ENCODE peak calls at places on chromosomes 7 and 10, in four cellular contexts. One of them, this sample, is unnamed.

GRCh38 chr10:3482200-3482993 is 302.6 kb downstream of the KLF6 start:
- DNase-seq in GM23248: peak
- DNase-seq in prostate gland: peak
- DNase-seq in right cardiac atrium: no peak
- DNase-seq in this sample: peak

GRCh38 chr7:149196705-149197171 is 1.4 kb downstream of the ZNF282 start:
- DNase-seq in GM23248: peak
- DNase-seq in prostate gland: no peak
- DNase-seq in right cardiac atrium: no peak
- DNase-seq in this sample: peak

GRCh38 chr7:27953361-27953760 is 213.4 kb downstream of the TAX1BP1 start:
- DNase-seq in right cardiac atrium: no peak
- DNase-seq in prostate gland: no peak
- DNase-seq in GM23248: peak
- DNase-seq in this sample: no peak

GRCh38 chr10:114662651-114663217 is 4.7 kb upstream of the ABLIM1 start:
- DNase-seq in right cardiac atrium: no peak
- DNase-seq in prostate gland: no peak
- DNase-seq in GM23248: no peak
- DNase-seq in this sample: peak

GRCh38 chr10:129755075-129756020 is 208.7 kb downstream of the EBF3 start:
- DNase-seq in right cardiac atrium: peak
- DNase-seq in prostate gland: peak
- DNase-seq in GM23248: no peak
- DNase-seq in this sample: no peak

GRCh38 chr10:132037676-132037975 is 28.1 kb upstream of the JAKMIP3 start:
- DNase-seq in prostate gland: no peak
- DNase-seq in right cardiac atrium: no peak
- DNase-seq in GM23248: no peak
- DNase-seq in this sample: no peak

GRCh38 chr10:24910574-24910973 is 41.8 kb downstream of the PRTFDC1 start:
- DNase-seq in GM23248: no peak
- DNase-seq in right cardiac atrium: no peak
- DNase-seq in prostate gland: no peak
- DNase-seq in this sample: no peak

GRCh38 chr7:97179454-97180104 is 62.1 kb downstream of the SDHAF3 start:
- DNase-seq in GM23248: peak
- DNase-seq in right cardiac atrium: no peak
- DNase-seq in prostate gland: peak
- DNase-seq in this sample: peak

GRCh38 chr7:43664681-43665080 is 64.6 kb downstream of the COA1 start:
- DNase-seq in GM23248: no peak
- DNase-seq in prostate gland: no peak
- DNase-seq in right cardiac atrium: no peak
- DNase-seq in this sample: no peak

GRCh38 chr10:101087965-101088364 is 26.2 kb downstream of the KAZALD1 start:
- DNase-seq in right cardiac atrium: no peak
- DNase-seq in prostate gland: no peak
- DNase-seq in GM23248: no peak
- DNase-seq in this sample: no peak

GRCh38 chr7:4861673-4862072 is at the start of gene PAPOLB:
- DNase-seq in prostate gland: no peak
- DNase-seq in GM23248: peak
- DNase-seq in right cardiac atrium: peak
- DNase-seq in this sample: no peak

GRCh38 chr7:108222236-108222892 is 92.2 kb upstream of the LAMB4 start:
- DNase-seq in right cardiac atrium: no peak
- DNase-seq in prostate gland: no peak
- DNase-seq in GM23248: peak
- DNase-seq in this sample: peak

GRCh38 chr7:151197932-151198331 is 10.9 kb upstream of the ASB10 start:
- DNase-seq in right cardiac atrium: no peak
- DNase-seq in prostate gland: no peak
- DNase-seq in GM23248: no peak
- DNase-seq in this sample: no peak

GRCh38 chr7:25429731-25430130 is 201.4 kb upstream of the NPVF start:
- DNase-seq in right cardiac atrium: no peak
- DNase-seq in prostate gland: no peak
- DNase-seq in GM23248: peak
- DNase-seq in this sample: no peak

GRCh38 chr7:45573199-45573598 is 969 bp upstream of the ADCY1 start:
- DNase-seq in prostate gland: no peak
- DNase-seq in GM23248: no peak
- DNase-seq in right cardiac atrium: no peak
- DNase-seq in this sample: no peak

GRCh38 chr7:74030861-74031260 is 2.9 kb downstream of the ELN start:
- DNase-seq in prostate gland: no peak
- DNase-seq in GM23248: no peak
- DNase-seq in right cardiac atrium: peak
- DNase-seq in this sample: no peak

GRCh38 chr10:15579605-15580004 is 140.1 kb downstream of the ITGA8 start:
- DNase-seq in right cardiac atrium: no peak
- DNase-seq in prostate gland: no peak
- DNase-seq in GM23248: peak
- DNase-seq in this sample: no peak

GRCh38 chr10:112182808-112183328 is 697 bp downstream of the GPAM start:
- DNase-seq in right cardiac atrium: peak
- DNase-seq in GM23248: no peak
- DNase-seq in prostate gland: no peak
- DNase-seq in this sample: peak

GRCh38 chr10:79342811-79343541 is 4.3 kb upstream of the PPIF start:
- DNase-seq in GM23248: peak
- DNase-seq in right cardiac atrium: no peak
- DNase-seq in prostate gland: peak
- DNase-seq in this sample: no peak

GRCh38 chr10:29692121-29692539 is 57.4 kb upstream of the SVIL start:
- DNase-seq in prostate gland: no peak
- DNase-seq in GM23248: peak
- DNase-seq in right cardiac atrium: no peak
- DNase-seq in this sample: peak

GRCh38 chr10:60654813-60655464 is 123.3 kb upstream of the CDK1 start:
- DNase-seq in right cardiac atrium: no peak
- DNase-seq in prostate gland: no peak
- DNase-seq in GM23248: peak
- DNase-seq in this sample: peak

GRCh38 chr10:11757820-11758463 is 15.8 kb downstream of the ECHDC3 start:
- DNase-seq in GM23248: peak
- DNase-seq in prostate gland: peak
- DNase-seq in right cardiac atrium: peak
- DNase-seq in this sample: peak

GRCh38 chr7:140079121-140079536 is 16.4 kb upstream of the PARP12 start:
- DNase-seq in right cardiac atrium: no peak
- DNase-seq in prostate gland: no peak
- DNase-seq in GM23248: peak
- DNase-seq in this sample: peak

GRCh38 chr10:110672580-110672919 is 28.4 kb downstream of the RBM20 start:
- DNase-seq in prostate gland: no peak
- DNase-seq in GM23248: no peak
- DNase-seq in right cardiac atrium: no peak
- DNase-seq in this sample: no peak

GRCh38 chr7:128117691-128118090 is 86.5 kb upstream of the LRRC4 start:
- DNase-seq in prostate gland: no peak
- DNase-seq in right cardiac atrium: no peak
- DNase-seq in GM23248: no peak
- DNase-seq in this sample: peak

GRCh38 chr10:4109469-4109868 is 324.5 kb upstream of the KLF6 start:
- DNase-seq in GM23248: peak
- DNase-seq in right cardiac atrium: no peak
- DNase-seq in prostate gland: no peak
- DNase-seq in this sample: no peak

GRCh38 chr7:80154656-80155325 is 20.2 kb downstream of the GNAI1 start:
- DNase-seq in prostate gland: no peak
- DNase-seq in GM23248: peak
- DNase-seq in right cardiac atrium: no peak
- DNase-seq in this sample: peak

GRCh38 chr7:128215739-128216138 is 25.3 kb upstream of the LEP start:
- DNase-seq in GM23248: peak
- DNase-seq in right cardiac atrium: no peak
- DNase-seq in prostate gland: no peak
- DNase-seq in this sample: no peak

This sample was measured in NCI-H69.